ENCODE peak calls at places on chromosomes 7 and 10, in six cellular contexts. S is T47D; C is H9; X is stimulated activated CD4-positive, alpha-beta T cell treated with anti-CD3 and anti-CD28 coated beads, Interleukin-4, amount 100 ng/mL, for 48 hours; W is CD8-positive, alpha-beta T cell; Q is endothelial cell. T is an unnamed sample.

GRCh38 chr7:74627699-74628411 is 29.7 kb upstream of the GTF2I start:
- DNase-seq in S (no peak), C (peak), X (no peak), W (no peak), Q (no peak), T (peak)

GRCh38 chr10:2111936-2112335 is 374.6 kb upstream of the ADARB2 start:
- DNase-seq in S (no peak), C (peak), X (no peak), W (no peak), Q (no peak), T (no peak)

GRCh38 chr7:4479367-4480039 is 202.6 kb upstream of the FOXK1 start:
- DNase-seq in S (peak), C (peak), X (no peak), W (no peak), Q (no peak), T (peak)

GRCh38 chr7:144720139-144720538 is 115.7 kb downstream of the TPK1 start:
- DNase-seq in S (no peak), C (peak), X (no peak), W (no peak), Q (no peak), T (no peak)

GRCh38 chr10:83527934-83528333 is 611.4 kb upstream of the GHITM start:
- DNase-seq in S (no peak), C (no peak), X (no peak), W (no peak), Q (no peak), T (no peak)

GRCh38 chr7:97011536-97012292 is 6.4 kb downstream of the DLX6 start:
- DNase-seq in S (no peak), C (no peak), X (no peak), W (no peak), Q (no peak), T (no peak)

GRCh38 chr10:78518224-78518623 is 484.6 kb downstream of the RPS24 start:
- DNase-seq in S (no peak), C (no peak), X (no peak), W (no peak), Q (no peak), T (peak)

GRCh38 chr10:33234779-33235178 is 99.7 kb downstream of the NRP1 start:
- DNase-seq in S (no peak), C (no peak), X (no peak), W (no peak), Q (no peak), T (no peak)

GRCh38 chr7:156492170-156492569 is 148.4 kb upstream of the RNF32 start:
- DNase-seq in S (no peak), C (no peak), X (no peak), W (no peak), Q (no peak), T (no peak)

GRCh38 chr10:101760510-101760909 is 15.4 kb downstream of the FGF8 start:
- DNase-seq in S (no peak), C (no peak), X (no peak), W (no peak), Q (no peak), T (no peak)

T was measured in colonic mucosa.